ENCODE peak calls at places on chromosomes 5 and 9, in four cellular contexts. D, Y, M and F are unnamed samples.

GRCh38 chr5:153658151-153658550 is 167.7 kb downstream of the GRIA1 start:
- DNase-seq in D (peak; percentile 71), M (no peak), Y (no peak), F (no peak)

GRCh38 chr9:28264368-28264767 is 691.1 kb upstream of the C9orf72 start:
- DNase-seq in Y (no peak), D (no peak), M (no peak), F (no peak)

GRCh38 chr9:34454571-34455065 is 3.8 kb downstream of the FAM219A start:
- DNase-seq in M (no peak), Y (peak; percentile 39), D (no peak), F (peak; percentile 49)

GRCh38 chr5:68171101-68171558 is 44.4 kb upstream of the PIK3R1 start:
- DNase-seq in M (peak; percentile 59), D (peak; percentile 61), Y (no peak), F (no peak)

GRCh38 chr9:109467936-109468335 is 30.2 kb downstream of the PTPN3 start:
- DNase-seq in D (peak; percentile 59), Y (no peak), M (no peak), F (peak; percentile 20)

GRCh38 chr9:73172811-73173210 is 21.1 kb downstream of the ANXA1 start:
- DNase-seq in Y (no peak), M (no peak), D (no peak), F (no peak)

GRCh38 chr5:126913316-126913715 is 117.0 kb downstream of the MARCHF3 start:
- DNase-seq in D (no peak), Y (no peak), M (no peak), F (no peak)

GRCh38 chr5:40717281-40717680 is 37.6 kb downstream of the PTGER4 start:
- DNase-seq in M (no peak), D (no peak), Y (no peak), F (no peak)

GRCh38 chr9:3511537-3511936 is 14.3 kb downstream of the RFX3 start:
- DNase-seq in D (no peak), Y (no peak), M (no peak), F (peak; percentile 0)

GRCh38 chr9:109186857-109187256 is 19.8 kb upstream of the FRRS1L start:
- DNase-seq in D (no peak), M (no peak), Y (no peak), F (no peak)

GRCh38 chr5:150346592-150346991 is 10.9 kb upstream of the TCOF1 start:
- DNase-seq in Y (no peak), D (no peak), M (no peak), F (no peak)

GRCh38 chr5:166441-167372 is 24.6 kb upstream of the LRRC14B start:
- DNase-seq in M (no peak), Y (no peak), D (no peak), F (no peak)

GRCh38 chr5:122907238-122907637 is 61.8 kb downstream of the SNX24 start:
- DNase-seq in D (no peak), Y (no peak), M (no peak), F (no peak)

GRCh38 chr5:179154991-179155955 is 95.1 kb downstream of the ZNF354C start:
- DNase-seq in D (no peak), Y (no peak), M (no peak), F (no peak)

GRCh38 chr9:96187108-96187695 is 114.8 kb downstream of the HSD17B3 start:
- DNase-seq in M (no peak), Y (no peak), D (peak; percentile 28), F (no peak)

GRCh38 chr5:54514269-54514668 is 3.3 kb upstream of the SNX18 start:
- DNase-seq in Y (peak; percentile 12), D (peak; percentile 34), M (no peak), F (no peak)

GRCh38 chr9:120434532-120434931 is 145.4 kb downstream of the CDK5RAP2 start:
- DNase-seq in D (no peak), M (no peak), Y (no peak), F (no peak)

GRCh38 chr5:100706796-100707195 is 171.6 kb downstream of the FAM174A start:
- DNase-seq in D (no peak), Y (no peak), M (no peak), F (no peak)

GRCh38 chr5:97553829-97554452 is 370.9 kb upstream of the RIOK2 start:
- DNase-seq in D (no peak), M (no peak), Y (no peak), F (no peak)

GRCh38 chr5:31329722-31330121 is 136.2 kb downstream of the CDH6 start:
- DNase-seq in M (no peak), Y (no peak), D (no peak), F (no peak)

GRCh38 chr5:168578006-168578405 is 1.2 kb downstream of the PANK3 start:
- DNase-seq in D (no peak), Y (no peak), M (no peak), F (no peak)

GRCh38 chr9:21744874-21745273 is 57.6 kb upstream of the MTAP start:
- DNase-seq in D (no peak), M (no peak), Y (no peak), F (no peak)

GRCh38 chr9:21747171-21747570 is 55.3 kb upstream of the MTAP start:
- DNase-seq in M (no peak), Y (no peak), D (no peak), F (no peak)

GRCh38 chr9:21741151-21741550 is 61.3 kb upstream of the MTAP start:
- DNase-seq in Y (no peak), D (no peak), M (no peak), F (no peak)

GRCh38 chr9:21746550-21746949 is 55.9 kb upstream of the MTAP start:
- DNase-seq in D (no peak), Y (no peak), M (no peak), F (no peak)

DNA sequence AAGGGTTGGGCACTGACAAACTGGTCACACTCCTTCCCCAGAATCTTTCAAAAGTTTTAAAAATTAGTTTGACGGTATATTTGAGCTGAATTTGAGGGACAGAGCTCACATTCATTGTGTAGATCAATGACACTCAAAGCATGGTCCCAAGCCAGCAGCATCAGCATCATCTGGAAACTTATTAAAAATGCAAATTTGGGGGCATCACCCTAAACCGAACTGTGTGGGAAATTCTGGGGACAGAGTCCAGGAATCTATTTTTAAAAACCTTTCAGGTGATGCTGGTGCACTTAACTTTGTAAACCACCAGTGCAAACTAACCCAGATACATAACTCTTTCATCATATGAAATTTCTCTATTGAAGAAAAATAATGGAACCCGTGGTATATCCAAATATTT is 58.1 kb upstream of the MTAP start:
- DNase-seq in D (no peak), Y (no peak), M (no peak), F (no peak)
- H3K27ac ChIP-seq in D (no peak overlapping the region), Y (no peak overlapping the region), M (no peak overlapping the region), F (no peak overlapping the region)

GRCh38 chr5:155792873-155793272 is 534.1 kb upstream of the SGCD start:
- DNase-seq in Y (no peak), M (no peak), D (no peak), F (no peak)
- H3K9me3 ChIP-seq in Y (peaks cover 6% of the 10 kb centered on the region), M (peaks cover 35% of the 10 kb centered on the region), D (peaks cover 20% of the 10 kb centered on the region), F (peaks cover 12% of the 10 kb centered on the region)

GRCh38 chr5:173616577-173617118 is at the start of gene BOD1:
- DNase-seq in D (peak; percentile 98), Y (peak; percentile 96), M (peak; percentile 94), F (peak; percentile 99)

GRCh38 chr5:173615884-173616576 is 420 bp downstream of the BOD1 start:
- DNase-seq in M (no peak), Y (peak; percentile 58), D (peak; percentile 92), F (peak; percentile 84)

GRCh38 chr5:173612948-173613347 is 3.5 kb downstream of the BOD1 start:
- DNase-seq in Y (no peak), D (no peak), M (no peak), F (no peak)

GRCh38 chr5:173613433-173614144 is 2.9 kb downstream of the BOD1 start:
- DNase-seq in M (no peak), D (no peak), Y (no peak), F (no peak)

DNA sequence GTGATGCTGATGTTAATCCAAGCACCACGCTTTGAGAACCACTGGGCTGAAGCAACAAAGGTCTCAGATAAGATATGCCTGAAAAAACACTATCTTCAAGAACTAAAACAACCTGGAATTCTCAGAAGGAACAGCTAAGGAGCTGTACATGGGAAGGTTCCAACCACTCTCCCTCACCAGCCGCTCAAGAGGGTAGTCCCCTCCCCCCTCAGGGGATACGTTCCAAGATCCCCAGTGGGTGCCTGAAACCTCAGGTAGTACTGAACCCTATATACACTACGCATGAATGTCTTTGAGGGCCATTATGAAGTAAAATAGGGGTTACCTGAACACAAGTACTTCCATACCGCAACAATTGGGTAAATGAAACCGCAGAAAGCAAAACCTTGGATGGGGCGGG is 1.9 kb downstream of the BOD1 start:
- DNase-seq in D (no peak), Y (no peak), M (no peak), F (no peak)
- H3K4me3 ChIP-seq in D (peak overlapping the region; percentile 74), Y (no peak overlapping the region), M (peak overlapping the region; percentile 79), F (no peak overlapping the region)

DNA sequence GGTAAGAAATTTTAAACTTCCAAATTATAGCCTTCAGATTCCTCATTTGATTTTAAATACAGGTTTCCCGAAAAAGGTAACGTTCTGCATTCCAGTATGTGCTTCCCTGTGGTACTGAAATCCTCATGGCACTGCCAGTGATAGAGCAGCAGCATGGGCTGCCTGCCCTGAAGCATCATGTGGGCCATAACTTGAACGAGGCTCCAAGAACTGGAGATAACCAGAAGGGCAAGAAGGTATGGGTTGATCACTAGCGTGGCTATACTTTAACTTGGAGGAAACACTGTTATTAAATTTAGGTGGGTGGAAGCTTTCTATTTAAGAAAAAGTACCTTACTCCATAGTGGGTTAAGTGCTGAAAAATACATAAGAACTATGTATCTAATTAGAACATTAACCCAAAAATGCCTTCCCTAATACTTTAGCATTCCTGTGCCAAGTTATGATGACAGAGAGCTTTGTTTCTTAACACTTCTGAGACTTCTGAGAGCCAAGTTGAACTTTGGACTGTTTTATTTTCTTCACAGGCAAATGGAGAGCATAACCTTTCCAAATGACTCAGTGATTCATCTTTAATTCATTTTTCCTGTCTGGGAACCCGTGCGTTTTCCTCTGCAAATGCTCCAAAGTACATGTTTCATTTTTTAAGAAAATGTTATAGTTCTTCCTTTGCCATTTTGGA is 191.5 kb upstream of the GNA14 start:
- DNase-seq in D (no peak), M (no peak), Y (peak; percentile 31), F (no peak)
- H3K27ac ChIP-seq in D (no peak overlapping the region), M (peak overlapping the region; percentile 64), Y (peak overlapping the region; percentile 20), F (no peak overlapping the region)